ENCODE peak calls at places on chromosome 12, in ten cellular contexts. A is uterus; E is H7; K is CD4-positive, alpha-beta T cell; C is stimulated activated CD8-positive, alpha-beta memory T cell treated with anti-CD3 and anti-CD28 coated beads, Interleukin-15, amount 100 ng/mL, for 24 hours; Q is endodermal cell; T is smooth muscle cell of the brain vasculature; F is endothelial cell; J is Caco-2; D is non-pigmented ciliary epithelial cell. I is an unnamed sample.

GRCh38 chr12:123391546-123392343 is 7.8 kb downstream of the KMT5A start:
- DNase-seq in K (no peak), C (no peak), D (no peak), J (no peak), Q (no peak), A (no peak), F (no peak), E (no peak), T (no peak), I (no peak)

GRCh38 chr12:40446385-40446784 is 221.6 kb downstream of the LRRK2 start:
- DNase-seq in J (peak; percentile 43), C (no peak), T (no peak), E (peak; percentile 3), Q (no peak), K (no peak), A (no peak), F (no peak), D (no peak), I (peak; percentile 29)

GRCh38 chr12:92759634-92760268 is 57.0 kb downstream of the PLEKHG7 start:
- DNase-seq in J (no peak), F (no peak), Q (no peak), C (no peak), T (peak; percentile 45), E (no peak), K (no peak), D (peak; percentile 96), A (no peak), I (no peak)

GRCh38 chr12:32478166-32478565 is 78.8 kb downstream of the FGD4 start:
- DNase-seq in C (no peak), D (no peak), A (no peak), E (no peak), K (no peak), J (no peak), Q (no peak), F (no peak), T (no peak), I (no peak)

GRCh38 chr12:8658361-8658760 is 4.3 kb downstream of the MFAP5 start:
- DNase-seq in A (no peak), D (no peak), E (no peak), K (no peak), C (no peak), J (no peak), T (no peak), F (no peak), Q (peak; percentile 63), I (no peak)

GRCh38 chr12:86914716-86915115 is 658.5 kb upstream of the MGAT4C start:
- DNase-seq in T (peak; percentile 23), F (peak; percentile 46), K (no peak), J (peak; percentile 39), A (no peak), D (peak; percentile 13), C (no peak), Q (peak; percentile 74), E (peak; percentile 47), I (peak; percentile 45)

GRCh38 chr12:24427776-24428175 is 478.3 kb upstream of the SOX5 start:
- DNase-seq in T (no peak), F (no peak), E (no peak), K (no peak), J (no peak), D (no peak), A (no peak), C (no peak), Q (no peak), I (no peak)

GRCh38 chr12:96015672-96016071 is 19.5 kb upstream of the HAL start:
- DNase-seq in T (no peak), K (no peak), F (peak; percentile 45), J (peak; percentile 47), A (no peak), E (no peak), C (no peak), Q (peak; percentile 85), D (no peak), I (peak; percentile 19)

GRCh38 chr12:48199784-48200198 is 3.3 kb downstream of the OR10AD1 start:
- DNase-seq in D (no peak), C (no peak), A (peak; percentile 30), F (no peak), J (peak; percentile 86), K (peak; percentile 28), Q (peak; percentile 85), T (no peak), E (no peak), I (no peak)

GRCh38 chr12:132248439-132249157 is 80.8 kb downstream of the GALNT9 start:
- DNase-seq in E (no peak), K (no peak), D (no peak), F (no peak), Q (no peak), A (no peak), C (no peak), J (no peak), T (no peak), I (no peak)

GRCh38 chr12:6632026-6632978 is 3.5 kb downstream of the LPAR5 start:
- DNase-seq in F (no peak), J (no peak), K (peak; percentile 40), T (no peak), A (no peak), Q (peak; percentile 58), C (no peak), E (no peak), D (no peak), I (no peak)